ENCODE peak calls at places on chromosomes 2 and 18, in eight cellular contexts. N, X, J, I, V, M, R and D are unnamed samples.

GRCh38 chr2:218294430-218294999 is 2.2 kb upstream of the TMBIM1 start:
- DNase-seq in N (peak; percentile 69), X (no peak), J (no peak), I (no peak), V (no peak), M (no peak), R (no peak), D (no peak)

GRCh38 chr2:165601866-165602636 is 132.6 kb downstream of the CSRNP3 start:
- DNase-seq in N (no peak), X (no peak), J (no peak), I (no peak), V (no peak), M (no peak), R (no peak), D (no peak)

GRCh38 chr2:200615247-200615646 is 29.4 kb downstream of the AOX1 start:
- DNase-seq in N (peak; percentile 82), X (no peak), J (no peak), I (peak; percentile 16), V (no peak), M (no peak), R (no peak), D (peak; percentile 62)

GRCh38 chr18:76923485-76924085 is 101.2 kb downstream of the ZNF236 start:
- DNase-seq in N (no peak), X (no peak), J (no peak), I (no peak), V (no peak), M (no peak), R (no peak), D (no peak)

GRCh38 chr2:105510761-105511669 is 112.2 kb upstream of the FHL2 start:
- DNase-seq in N (peak; percentile 71), X (no peak), J (no peak), I (no peak), V (no peak), M (no peak), R (no peak), D (no peak)

GRCh38 chr2:174059178-174059874 is 94.2 kb upstream of the SP3 start:
- DNase-seq in N (no peak), X (no peak), J (no peak), I (peak; percentile 63), V (no peak), M (no peak), R (no peak), D (no peak)

GRCh38 chr2:222747526-222748160 is 76.2 kb downstream of the MOGAT1 start:
- DNase-seq in N (no peak), X (no peak), J (no peak), I (no peak), V (no peak), M (no peak), R (no peak), D (no peak)

GRCh38 chr2:172288603-172289002 is 138.8 kb upstream of the ITGA6 start:
- DNase-seq in N (peak; percentile 63), X (no peak), J (no peak), I (no peak), V (no peak), M (peak; percentile 9), R (no peak), D (no peak)

GRCh38 chr2:121910139-121910538 is 154.7 kb downstream of the TSN start:
- DNase-seq in N (no peak), X (no peak), J (no peak), I (no peak), V (no peak), M (no peak), R (no peak), D (no peak)

GRCh38 chr2:137233091-137233490 is 467.7 kb downstream of the THSD7B start:
- DNase-seq in N (no peak), X (no peak), J (no peak), I (no peak), V (no peak), M (no peak), R (no peak), D (no peak)

GRCh38 chr18:41324020-41324791 is 630.8 kb upstream of the PIK3C3 start:
- DNase-seq in N (no peak), X (no peak), J (no peak), I (no peak), V (no peak), M (no peak), R (no peak), D (no peak)

GRCh38 chr2:135175177-135175576 is 123.1 kb downstream of the RAB3GAP1 start:
- DNase-seq in N (no peak), X (no peak), J (no peak), I (no peak), V (no peak), M (no peak), R (no peak), D (no peak)

GRCh38 chr2:156306821-156307220 is 25.7 kb downstream of the NR4A2 start:
- DNase-seq in N (peak; percentile 48), X (no peak), J (no peak), I (no peak), V (no peak), M (no peak), R (no peak), D (no peak)

GRCh38 chr2:121804340-121804739 is 48.9 kb downstream of the TSN start:
- DNase-seq in N (no peak), X (no peak), J (no peak), I (no peak), V (no peak), M (peak; percentile 11), R (no peak), D (no peak)

GRCh38 chr2:203869207-203869606 is 1.6 kb downstream of the CTLA4 start:
- DNase-seq in N (no peak), X (no peak), J (no peak), I (no peak), V (no peak), M (no peak), R (no peak), D (peak; percentile 60)
- H3K27ac ChIP-seq in N (no peak overlapping the region), X (no peak overlapping the region), J (no peak overlapping the region), I (no peak overlapping the region), V (no peak overlapping the region), M (no peak overlapping the region), R (no peak overlapping the region), D (no peak overlapping the region)

DNA sequence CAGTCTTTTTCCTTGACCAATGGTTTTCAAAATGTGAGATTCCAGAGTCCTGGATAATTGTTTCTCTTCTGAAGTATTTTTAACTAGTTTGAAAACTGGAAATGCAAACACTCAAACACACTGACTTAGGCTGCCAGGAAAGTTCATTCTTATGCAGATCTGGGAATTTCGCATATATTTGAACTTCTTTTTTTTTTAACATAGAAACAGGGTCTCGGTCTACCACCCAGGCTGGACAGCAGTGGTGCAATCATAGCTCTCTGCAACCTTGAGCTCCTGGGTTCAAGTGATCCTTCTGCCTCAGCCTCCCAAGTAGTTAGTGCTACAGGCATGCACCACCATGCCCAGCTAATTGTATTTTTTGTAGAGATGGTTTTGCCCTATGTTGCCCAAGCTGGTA is 79.6 kb downstream of the DYM start:
- DNase-seq in N (no peak), X (no peak), J (no peak), I (no peak), V (no peak), M (no peak), R (no peak), D (no peak)
- H3K4me3 ChIP-seq in N (no peak overlapping the region), X (no peak overlapping the region), J (no peak overlapping the region), I (no peak overlapping the region), V (no peak overlapping the region), M (no peak overlapping the region), R (no peak overlapping the region), D (no peak overlapping the region)

GRCh38 chr2:43402452-43402937 is 176.1 kb upstream of the ZFP36L2 start:
- DNase-seq in N (no peak), X (no peak), J (no peak), I (no peak), V (no peak), M (no peak), R (no peak), D (no peak)

GRCh38 chr2:43399515-43400245 is 173.3 kb upstream of the ZFP36L2 start:
- DNase-seq in N (no peak), X (no peak), J (no peak), I (peak; percentile 78), V (no peak), M (no peak), R (no peak), D (no peak)

GRCh38 chr2:43399098-43399497 is 172.7 kb upstream of the ZFP36L2 start:
- DNase-seq in N (no peak), X (no peak), J (no peak), I (no peak), V (no peak), M (no peak), R (no peak), D (no peak)

GRCh38 chr2:43400508-43400907 is 174.1 kb upstream of the ZFP36L2 start:
- DNase-seq in N (no peak), X (no peak), J (no peak), I (no peak), V (no peak), M (no peak), R (no peak), D (no peak)

DNA sequence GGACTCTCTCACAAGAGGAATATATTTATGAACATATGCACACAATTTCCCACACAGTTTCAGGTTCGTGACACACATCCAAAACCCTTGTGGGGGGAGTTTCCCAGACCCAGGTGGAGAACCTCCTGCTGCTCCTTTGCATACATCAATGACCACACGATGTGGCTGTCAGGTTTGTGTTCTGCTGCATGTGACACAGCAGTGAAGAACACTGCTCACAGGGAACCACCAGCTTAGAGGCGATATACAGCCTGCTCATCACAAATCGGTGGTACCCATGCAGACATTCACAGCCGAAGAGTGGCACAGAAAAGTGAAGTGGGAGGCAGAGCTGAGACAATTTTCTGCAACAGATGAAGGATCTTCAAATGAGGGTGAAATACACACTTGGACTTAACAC is 175.6 kb upstream of the ZFP36L2 start:
- DNase-seq in N (no peak), X (no peak), J (no peak), I (no peak), V (no peak), M (no peak), R (no peak), D (no peak)
- TF ChIP-seq CTCF in N (no peak), X (no peak), J (no peak), I (no peak), V (no peak), M (no peak), R (no peak), D (no peak)

GRCh38 chr2:237488901-237489860 is 2.1 kb downstream of the MLPH start:
- DNase-seq in N (peak; percentile 98), X (no peak), J (no peak), I (no peak), V (peak; percentile 54), M (no peak), R (peak; percentile 43), D (no peak)

GRCh38 chr2:237486819-237487448 is at the start of gene MLPH:
- DNase-seq in N (peak; percentile 75), X (peak; percentile 61), J (peak; percentile 61), I (no peak), V (peak; percentile 80), M (no peak), R (peak; percentile 85), D (no peak)

GRCh38 chr2:237490009-237490804 is 3.2 kb downstream of the MLPH start:
- DNase-seq in N (peak; percentile 100), X (no peak), J (no peak), I (no peak), V (no peak), M (no peak), R (peak; percentile 70), D (no peak)

GRCh38 chr2:237487496-237487895 is 445 bp downstream of the MLPH start:
- DNase-seq in N (peak; percentile 52), X (no peak), J (no peak), I (no peak), V (no peak), M (no peak), R (no peak), D (no peak)

GRCh38 chr2:237488295-237488694 is 1.2 kb downstream of the MLPH start:
- DNase-seq in N (no peak), X (no peak), J (no peak), I (no peak), V (peak; percentile 53), M (no peak), R (peak; percentile 57), D (no peak)
- H3K27ac ChIP-seq in N (peak overlapping the region; percentile 99), X (peak overlapping the region; percentile 65), J (peak overlapping the region; percentile 91), I (no peak overlapping the region), V (peak overlapping the region; percentile 68), M (no peak overlapping the region), R (no peak overlapping the region), D (no peak overlapping the region)